ENCODE peak calls at places on chromosome 21, in five cellular contexts. One of them, this sample, is unnamed.

GRCh38 chr21:26060335-26061115 is 110.0 kb downstream of the APP start:
- DNase-seq in HS-5: no peak
- DNase-seq in heart left ventricle: no peak
- DNase-seq in mammary epithelial cell: no peak
- DNase-seq in astrocyte of the cerebellum: no peak
- DNase-seq in this sample: no peak

GRCh38 chr21:34534522-34534921 is 22.5 kb upstream of the KCNE1 start:
- DNase-seq in HS-5: no peak
- DNase-seq in mammary epithelial cell: no peak
- DNase-seq in heart left ventricle: no peak
- DNase-seq in astrocyte of the cerebellum: no peak
- DNase-seq in this sample: no peak

GRCh38 chr21:44718571-44718970 is 7.2 kb upstream of the TSPEAR start:
- DNase-seq in astrocyte of the cerebellum: no peak
- DNase-seq in heart left ventricle: no peak
- DNase-seq in mammary epithelial cell: no peak
- DNase-seq in HS-5: no peak
- DNase-seq in this sample: no peak

GRCh38 chr21:26085100-26085499 is 85.5 kb downstream of the APP start:
- DNase-seq in HS-5: no peak
- DNase-seq in heart left ventricle: no peak
- DNase-seq in astrocyte of the cerebellum: no peak
- DNase-seq in mammary epithelial cell: no peak
- DNase-seq in this sample: no peak

GRCh38 chr21:44455524-44456206 is 355 bp downstream of the LRRC3 start:
- DNase-seq in HS-5: peak; percentile 3
- DNase-seq in heart left ventricle: peak; percentile 66
- DNase-seq in mammary epithelial cell: peak; percentile 34
- DNase-seq in astrocyte of the cerebellum: no peak
- DNase-seq in this sample: peak; percentile 88

GRCh38 chr21:43603230-43603626 is 56.1 kb downstream of the HSF2BP start:
- DNase-seq in astrocyte of the cerebellum: no peak
- DNase-seq in heart left ventricle: peak; percentile 39
- DNase-seq in HS-5: no peak
- DNase-seq in mammary epithelial cell: no peak
- DNase-seq in this sample: no peak

GRCh38 chr21:17829472-17829871 is 10.3 kb upstream of the C21orf91 start:
- DNase-seq in HS-5: peak; percentile 54
- DNase-seq in mammary epithelial cell: peak; percentile 17
- DNase-seq in astrocyte of the cerebellum: no peak
- DNase-seq in heart left ventricle: no peak
- DNase-seq in this sample: no peak

GRCh38 chr21:45932922-45933502 is 48.6 kb upstream of the COL6A1 start:
- DNase-seq in mammary epithelial cell: no peak
- DNase-seq in heart left ventricle: peak; percentile 5
- DNase-seq in astrocyte of the cerebellum: no peak
- DNase-seq in HS-5: no peak
- DNase-seq in this sample: no peak

GRCh38 chr21:21436012-21436545 is 437.9 kb downstream of the NCAM2 start:
- DNase-seq in heart left ventricle: no peak
- DNase-seq in mammary epithelial cell: no peak
- DNase-seq in astrocyte of the cerebellum: no peak
- DNase-seq in HS-5: no peak
- DNase-seq in this sample: no peak

GRCh38 chr21:18204931-18205330 is 39.7 kb upstream of the CHODL start:
- DNase-seq in astrocyte of the cerebellum: no peak
- DNase-seq in HS-5: no peak
- DNase-seq in heart left ventricle: no peak
- DNase-seq in mammary epithelial cell: no peak
- DNase-seq in this sample: no peak

GRCh38 chr21:36656138-36656537 is 42.8 kb upstream of the SIM2 start:
- DNase-seq in mammary epithelial cell: peak; percentile 49
- DNase-seq in heart left ventricle: no peak
- DNase-seq in HS-5: no peak
- DNase-seq in astrocyte of the cerebellum: no peak
- DNase-seq in this sample: no peak

GRCh38 chr21:14842641-14843040 is 222.2 kb downstream of the NRIP1 start:
- DNase-seq in mammary epithelial cell: no peak
- DNase-seq in heart left ventricle: no peak
- DNase-seq in astrocyte of the cerebellum: no peak
- DNase-seq in HS-5: no peak
- DNase-seq in this sample: no peak

GRCh38 chr21:44819283-44820243 is 1.7 kb upstream of the SUMO3 start:
- DNase-seq in HS-5: no peak
- DNase-seq in mammary epithelial cell: no peak
- DNase-seq in astrocyte of the cerebellum: no peak
- DNase-seq in heart left ventricle: no peak
- DNase-seq in this sample: no peak

GRCh38 chr21:32388306-32388705 is 4.5 kb downstream of the URB1 start:
- DNase-seq in mammary epithelial cell: no peak
- DNase-seq in heart left ventricle: no peak
- DNase-seq in astrocyte of the cerebellum: no peak
- DNase-seq in HS-5: no peak
- DNase-seq in this sample: no peak